ENCODE peak calls at places on chromosomes 3 and 15, in ten cellular contexts. I, E, N, G, F, K, Z, L, A and R are unnamed samples.

GRCh38 chr3:82259994-82260393 is 498.5 kb upstream of the GBE1 start:
- DNase-seq in F (no peak), Z (no peak), I (no peak), A (peak), G (no peak), E (no peak), L (no peak), N (no peak), K (no peak), R (no peak)

GRCh38 chr3:107690522-107691138 is 167.9 kb downstream of the BBX start:
- DNase-seq in Z (no peak), A (peak), G (no peak), F (no peak), L (no peak), E (peak), I (no peak), N (no peak), K (no peak), R (peak)

GRCh38 chr3:44960387-44961026 is 15.5 kb downstream of the ZDHHC3 start:
- DNase-seq in Z (no peak), K (no peak), I (no peak), F (no peak), L (no peak), G (no peak), E (no peak), A (no peak), N (no peak), R (peak)

GRCh38 chr3:16807441-16807840 is 77.3 kb upstream of the PLCL2 start:
- DNase-seq in E (no peak), G (no peak), F (no peak), I (no peak), L (no peak), N (no peak), A (no peak), K (no peak), Z (no peak), R (no peak)

GRCh38 chr3:149466192-149466591 is 8.3 kb upstream of the TM4SF4 start:
- DNase-seq in N (no peak), L (no peak), K (no peak), A (no peak), G (no peak), I (no peak), E (no peak), F (peak), Z (no peak), R (no peak)

GRCh38 chr3:42544492-42545283 is 37.1 kb downstream of the SEC22C start:
- DNase-seq in Z (no peak), N (no peak), I (no peak), A (peak), E (no peak), F (no peak), L (no peak), K (no peak), G (no peak), R (no peak)

GRCh38 chr3:52447512-52448355 is 2.8 kb upstream of the SEMA3G start:
- DNase-seq in A (no peak), K (no peak), E (no peak), G (peak), I (no peak), Z (no peak), N (no peak), L (peak), F (no peak), R (no peak)

GRCh38 chr3:117510396-117510795 is 800.8 kb downstream of the TUSC7 start:
- DNase-seq in K (no peak), N (no peak), E (no peak), F (no peak), A (no peak), I (no peak), G (no peak), L (no peak), Z (no peak), R (no peak)

GRCh38 chr15:95292790-95293450 is 1037.6 kb upstream of the NR2F2 start:
- DNase-seq in F (no peak), Z (no peak), K (no peak), I (no peak), G (no peak), E (no peak), A (no peak), N (no peak), L (no peak), R (no peak)

GRCh38 chr3:23055733-23056376 is 147.3 kb upstream of the UBE2E2 start:
- DNase-seq in F (no peak), E (no peak), K (no peak), N (no peak), I (no peak), G (no peak), L (no peak), A (no peak), Z (no peak), R (no peak)

GRCh38 chr3:120153294-120153693 is 59.0 kb upstream of the GSK3B start:
- DNase-seq in L (no peak), A (no peak), N (no peak), K (no peak), G (no peak), I (no peak), Z (no peak), E (no peak), F (no peak), R (no peak)

GRCh38 chr15:58554758-58555157 is 123.0 kb downstream of the LIPC start:
- DNase-seq in A (no peak), G (no peak), K (no peak), I (no peak), N (no peak), Z (no peak), F (no peak), E (no peak), L (no peak), R (no peak)